ENCODE peak calls at places on chromosomes 13 and 19, in nine cellular contexts. W, U, A, V, B, Q, P, S and M are unnamed samples.

GRCh38 chr13:24083722-24084421 is 76.6 kb upstream of the SPATA13 start:
- DNase-seq in U (no peak), B (no peak), W (no peak), V (no peak), P (no peak), Q (no peak), S (no peak), A (peak; percentile 100), M (no peak)

GRCh38 chr19:39824143-39825092 is 9.5 kb downstream of the DYRK1B start:
- DNase-seq in U (peak; percentile 87), S (no peak), Q (peak; percentile 95), W (no peak), V (peak; percentile 90), B (peak; percentile 94), P (peak; percentile 90), A (peak; percentile 99), M (peak; percentile 91)

GRCh38 chr13:39900106-39900750 is 244.8 kb downstream of the COG6 start:
- DNase-seq in V (no peak), S (no peak), U (no peak), W (no peak), P (no peak), B (no peak), Q (no peak), A (no peak), M (peak; percentile 49)

GRCh38 chr13:26502826-26503225 is 54.7 kb upstream of the WASF3 start:
- DNase-seq in B (peak; percentile 58), A (no peak), U (no peak), W (no peak), V (no peak), S (no peak), Q (no peak), P (peak; percentile 50), M (peak; percentile 96)

GRCh38 chr13:106471957-106472543 is 63.4 kb downstream of the EFNB2 start:
- DNase-seq in V (no peak), S (peak; percentile 94), U (no peak), W (no peak), A (peak; percentile 56), Q (no peak), P (peak; percentile 64), B (peak; percentile 92), M (peak; percentile 91)

GRCh38 chr19:38838208-38838985 is 6.8 kb upstream of the ECH1 start:
- DNase-seq in B (no peak), U (no peak), V (no peak), S (peak; percentile 92), A (no peak), W (no peak), P (no peak), Q (no peak), M (no peak)

GRCh38 chr19:39408392-39409206 is 2.0 kb downstream of the ZFP36 start:
- DNase-seq in Q (no peak), S (peak; percentile 77), V (no peak), B (peak; percentile 56), A (peak; percentile 70), W (no peak), U (no peak), P (no peak), M (peak; percentile 52)

GRCh38 chr19:18975011-18975410 is 34.0 kb upstream of the HOMER3 start:
- DNase-seq in P (no peak), Q (no peak), S (no peak), A (no peak), W (peak; percentile 29), U (no peak), V (peak; percentile 28), B (peak; percentile 38), M (peak; percentile 62)

GRCh38 chr19:18776288-18776594 is 14.9 kb downstream of the COMP start:
- DNase-seq in W (no peak), Q (no peak), A (no peak), B (peak; percentile 81), U (no peak), V (no peak), S (peak; percentile 72), P (no peak), M (peak; percentile 72)

GRCh38 chr19:11208526-11209471 is 11.5 kb upstream of the KANK2 start:
- DNase-seq in P (peak; percentile 22), U (peak; percentile 48), Q (no peak), A (no peak), W (no peak), B (peak; percentile 44), S (no peak), V (no peak), M (no peak)

GRCh38 chr19:38868551-38868950 is 9.5 kb downstream of the RINL start:
- DNase-seq in B (no peak), P (no peak), Q (no peak), A (no peak), S (no peak), W (no peak), V (no peak), U (no peak), M (no peak)

GRCh38 chr13:39818953-39819352 is 163.5 kb downstream of the COG6 start:
- DNase-seq in W (no peak), Q (no peak), A (no peak), U (no peak), S (no peak), B (no peak), P (no peak), V (no peak), M (peak; percentile 39)

GRCh38 chr19:5395996-5396939 is 55.7 kb upstream of the PTPRS start:
- DNase-seq in S (no peak), U (peak; percentile 24), V (no peak), Q (no peak), A (no peak), B (no peak), W (no peak), P (no peak), M (no peak)

GRCh38 chr13:113977976-113978375 is 4.1 kb upstream of the C13orf46 start:
- DNase-seq in A (no peak), V (no peak), S (no peak), P (peak; percentile 1), W (no peak), U (no peak), Q (no peak), B (no peak), M (no peak)

GRCh38 chr19:47631681-47632446 is 22.9 kb downstream of the BICRA start:
- DNase-seq in A (no peak), W (no peak), U (no peak), V (no peak), Q (no peak), S (no peak), P (no peak), B (peak; percentile 16), M (no peak)

GRCh38 chr19:45798995-45799517 is 6.4 kb upstream of the DMWD start:
- DNase-seq in U (peak; percentile 76), S (peak; percentile 77), Q (peak; percentile 52), V (peak; percentile 31), P (no peak), A (peak; percentile 67), W (no peak), B (peak; percentile 93), M (peak; percentile 83)

GRCh38 chr13:37747071-37747612 is 122.4 kb downstream of the TRPC4 start:
- DNase-seq in W (no peak), V (no peak), U (no peak), Q (no peak), B (peak; percentile 88), A (peak; percentile 98), P (no peak), S (peak; percentile 87), M (peak; percentile 87)

GRCh38 chr19:46579286-46579944 is 21.7 kb upstream of the CALM3 start:
- DNase-seq in U (peak; percentile 82), W (no peak), V (no peak), P (no peak), Q (peak; percentile 38), A (no peak), B (peak; percentile 7), S (no peak), M (no peak)

GRCh38 chr19:1227655-1228054 is 10.2 kb downstream of the CBARP start:
- DNase-seq in B (no peak), W (no peak), S (no peak), A (no peak), V (no peak), U (no peak), Q (no peak), P (no peak), M (no peak)

GRCh38 chr13:37682496-37682895 is 83.9 kb upstream of the POSTN start:
- DNase-seq in B (no peak), S (no peak), W (no peak), P (no peak), Q (no peak), A (no peak), U (no peak), V (no peak), M (no peak)

GRCh38 chr19:47698631-47699359 is 14.4 kb upstream of the EHD2 start:
- DNase-seq in V (no peak), W (no peak), P (peak; percentile 26), U (no peak), S (no peak), Q (no peak), A (no peak), B (no peak), M (no peak)

GRCh38 chr19:48466571-48467325 is 2.4 kb upstream of the CYTH2 start:
- DNase-seq in V (no peak), Q (no peak), U (peak; percentile 9), P (no peak), B (peak; percentile 62), A (no peak), S (peak; percentile 48), W (no peak), M (peak; percentile 84)

GRCh38 chr19:48689438-48689837 is 6.3 kb upstream of the FUT2 start:
- DNase-seq in U (no peak), A (no peak), B (no peak), V (no peak), W (no peak), Q (no peak), S (no peak), P (no peak), M (no peak)

GRCh38 chr13:30033681-30034447 is 183.4 kb upstream of the UBL3 start:
- DNase-seq in S (peak; percentile 36), B (peak; percentile 97), P (no peak), V (no peak), U (no peak), Q (no peak), A (no peak), W (no peak), M (peak; percentile 97)

GRCh38 chr13:19882231-19882630 is 18.8 kb upstream of the ZMYM5 start:
- DNase-seq in A (no peak), W (no peak), U (no peak), B (no peak), S (no peak), Q (no peak), V (no peak), P (no peak), M (no peak)

GRCh38 chr13:69331245-69331644 is 776.4 kb upstream of the ATXN8OS start:
- DNase-seq in U (no peak), V (no peak), S (no peak), B (no peak), W (no peak), A (no peak), Q (no peak), P (no peak), M (no peak)

GRCh38 chr13:36069881-36070366 is 61.3 kb downstream of the DCLK1 start:
- DNase-seq in P (no peak), U (no peak), A (no peak), W (no peak), V (no peak), S (no peak), Q (no peak), B (no peak), M (no peak)

GRCh38 chr13:66835040-66835628 is 395.0 kb downstream of the PCDH9 start:
- DNase-seq in P (peak; percentile 87), S (peak; percentile 8), V (no peak), Q (peak; percentile 88), A (peak; percentile 86), B (peak; percentile 4), W (no peak), U (peak; percentile 74), M (peak; percentile 18)

GRCh38 chr19:15464394-15465385 is at the start of gene RASAL3:
- DNase-seq in P (no peak), S (no peak), U (no peak), A (no peak), Q (no peak), W (peak; percentile 59), B (no peak), V (peak; percentile 40), M (no peak)

GRCh38 chr19:12723643-12724426 is at the start of gene TNPO2:
- DNase-seq in P (peak; percentile 68), W (peak; percentile 76), B (peak; percentile 66), U (peak; percentile 85), A (peak; percentile 11), V (peak; percentile 59), S (peak; percentile 72), Q (peak; percentile 58), M (peak; percentile 62)

GRCh38 chr13:34021619-34022018 is 203.7 kb downstream of the RFC3 start:
- DNase-seq in P (no peak), Q (no peak), U (no peak), V (no peak), A (no peak), B (no peak), S (no peak), W (no peak), M (no peak)